ENCODE peak calls at places on chromosomes 2 and 18, in seven cellular contexts. L is PC-9, D is fibroblast of lung, V is brain microvascular endothelial cell, F is GM23338, R is SK-N-SH, H is IMR-90. I is an unnamed sample.
A peak's percentile ranks its signal among the peaks of the same experiment; 100 is the strongest.

GRCh38 chr2:230492107-230492506 is 76.1 kb downstream of the SP100 start:
- DNase-seq in L (peak; percentile 58), D (no peak), V (no peak), F (no peak), R (no peak), H (no peak), I (no peak)

GRCh38 chr18:75202976-75203375 is 6.0 kb downstream of the PTGR3 start:
- DNase-seq in L (no peak), D (no peak), V (no peak), F (no peak), R (no peak), H (no peak), I (no peak)

GRCh38 chr2:217527586-217528202 is 475.1 kb downstream of the TNS1 start:
- DNase-seq in L (no peak), D (no peak), V (no peak), F (no peak), R (no peak), H (peak; percentile 52), I (no peak)

GRCh38 chr18:23311346-23312103 is 141.6 kb upstream of the RIOK3 start:
- DNase-seq in L (no peak), D (peak; percentile 93), V (peak; percentile 89), F (no peak), R (no peak), H (peak; percentile 90), I (no peak)

GRCh38 chr18:67628674-67629073 is 112.2 kb upstream of the DSEL start:
- DNase-seq in L (no peak), D (peak; percentile 2), V (no peak), F (no peak), R (no peak), H (no peak), I (peak; percentile 36)

GRCh38 chr2:149857344-149857743 is 269.8 kb upstream of the MMADHC start:
- DNase-seq in L (no peak), D (peak; percentile 40), V (no peak), F (no peak), R (no peak), H (peak; percentile 56), I (no peak)

GRCh38 chr18:9862686-9863085 is 23.1 kb upstream of the TXNDC2 start:
- DNase-seq in L (no peak), D (no peak), V (no peak), F (no peak), R (no peak), H (no peak), I (peak; percentile 33)

GRCh38 chr2:213188971-213189899 is 37.8 kb upstream of the IKZF2 start:
- DNase-seq in L (no peak), D (peak; percentile 16), V (peak; percentile 49), F (peak; percentile 88), R (peak; percentile 8), H (peak; percentile 52), I (peak; percentile 6)

GRCh38 chr2:191566347-191566746 is 111.6 kb upstream of the NABP1 start:
- DNase-seq in L (peak; percentile 48), D (peak; percentile 67), V (peak; percentile 55), F (peak; percentile 93), R (peak; percentile 66), H (peak; percentile 59), I (peak; percentile 82)

GRCh38 chr18:73099759-73100158 is 232.0 kb upstream of the NETO1 start:
- DNase-seq in L (no peak), D (no peak), V (no peak), F (no peak), R (no peak), H (no peak), I (no peak)

GRCh38 chr2:171811229-171811628 is 82.8 kb downstream of the SLC25A12 start:
- DNase-seq in L (peak; percentile 55), D (peak; percentile 62), V (no peak), F (peak; percentile 48), R (peak; percentile 34), H (peak; percentile 57), I (no peak)

GRCh38 chr2:176096243-176096985 is 3.2 kb upstream of the HOXD12 start:
- DNase-seq in L (no peak), D (no peak), V (no peak), F (no peak), R (no peak), H (no peak), I (no peak)

GRCh38 chr2:176093889-176094232 is 1.3 kb downstream of the HOXD13 start:
- DNase-seq in L (no peak), D (no peak), V (no peak), F (no peak), R (no peak), H (no peak), I (no peak)

GRCh38 chr2:176094307-176094706 is 1.8 kb downstream of the HOXD13 start:
- DNase-seq in L (no peak), D (no peak), V (no peak), F (no peak), R (no peak), H (no peak), I (no peak)

GRCh38 chr2:176096986-176097819 is 2.4 kb upstream of the HOXD12 start:
- DNase-seq in L (peak; percentile 63), D (peak; percentile 66), V (peak; percentile 45), F (peak; percentile 96), R (peak; percentile 92), H (peak; percentile 48), I (peak; percentile 73)

DNA sequence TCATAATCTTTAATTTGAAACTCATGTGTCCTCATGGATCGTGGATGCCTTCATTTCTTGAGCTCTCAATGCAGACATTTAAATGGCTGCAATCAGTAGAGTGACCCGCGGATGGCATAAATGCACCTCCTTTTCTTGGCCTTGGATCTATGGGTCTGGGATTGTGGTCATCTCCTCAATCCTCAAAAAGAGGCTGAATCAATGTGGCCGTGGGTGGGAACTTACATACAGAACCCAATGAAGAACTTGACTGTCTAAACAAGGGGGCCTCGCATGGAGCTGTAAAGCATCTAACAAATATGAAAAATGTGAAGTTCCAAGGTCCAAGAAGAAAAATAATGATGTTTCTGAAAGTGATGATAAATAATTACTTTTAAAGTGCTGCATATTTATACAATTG is 2.9 kb downstream of the HOXD13 start:
- DNase-seq in L (no peak), D (no peak), V (no peak), F (no peak), R (no peak), H (no peak), I (no peak)
- H3K27me3 ChIP-seq in L (peaks cover 53% of the 10 kb centered on the region), D (peaks cover 86% of the 10 kb centered on the region), V (peaks cover 97% of the 10 kb centered on the region), F (peaks cover 94% of the 10 kb centered on the region), R (peaks cover 94% of the 10 kb centered on the region), H (peaks cover 91% of the 10 kb centered on the region), I (peaks cover 96% of the 10 kb centered on the region)

DNA sequence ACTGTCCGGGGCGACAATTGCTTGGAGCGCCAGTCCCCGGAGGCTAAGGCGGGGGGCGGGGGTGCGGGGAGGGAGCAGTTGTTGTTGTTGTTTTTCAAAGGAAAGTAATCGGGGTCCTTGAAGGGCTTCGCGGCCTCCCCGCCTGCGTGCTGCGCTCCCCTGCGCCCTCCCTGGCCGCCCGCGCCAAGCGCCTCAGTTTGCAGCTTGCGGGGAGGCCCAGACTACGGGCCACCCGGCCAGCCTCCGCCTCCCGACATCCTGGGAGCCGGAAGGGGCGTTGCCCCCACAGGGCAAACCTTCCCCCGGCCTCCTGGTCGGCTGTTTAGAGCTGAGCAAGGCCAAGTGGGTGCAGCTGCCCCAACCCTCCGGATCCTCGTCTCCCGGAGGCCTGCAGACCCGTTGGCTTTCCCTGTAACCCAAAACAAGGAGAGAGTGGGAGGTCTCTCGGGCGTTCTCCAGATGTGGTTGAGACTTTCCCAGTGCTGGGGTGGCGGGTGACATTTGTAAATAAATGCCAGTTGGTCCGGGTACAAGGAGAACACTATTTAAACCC is 3.7 kb upstream of the SIX3 start:
- DNase-seq in L (peak; percentile 86), D (no peak), V (no peak), F (peak; percentile 90), R (peak; percentile 90), H (no peak), I (no peak)
- H3K27me3 ChIP-seq in L (no peaks in the 10 kb centered on the region), D (peaks cover 91% of the 10 kb centered on the region), V (peaks cover 93% of the 10 kb centered on the region), F (peaks cover 100% of the 10 kb centered on the region), R (peaks cover 84% of the 10 kb centered on the region), H (peaks cover 96% of the 10 kb centered on the region), I (peaks cover 13% of the 10 kb centered on the region)

GRCh38 chr2:75610671-75611070 is 35.9 kb upstream of the MRPL19 start:
- DNase-seq in L (peak; percentile 42), D (no peak), V (no peak), F (no peak), R (no peak), H (no peak), I (no peak)
- H3K27me3 ChIP-seq in L (no peaks in the 10 kb centered on the region), D (peaks cover 10% of the 10 kb centered on the region), V (no peaks in the 10 kb centered on the region), F (no peaks in the 10 kb centered on the region), R (no peaks in the 10 kb centered on the region), H (peaks cover 24% of the 10 kb centered on the region), I (no peaks in the 10 kb centered on the region)

DNA sequence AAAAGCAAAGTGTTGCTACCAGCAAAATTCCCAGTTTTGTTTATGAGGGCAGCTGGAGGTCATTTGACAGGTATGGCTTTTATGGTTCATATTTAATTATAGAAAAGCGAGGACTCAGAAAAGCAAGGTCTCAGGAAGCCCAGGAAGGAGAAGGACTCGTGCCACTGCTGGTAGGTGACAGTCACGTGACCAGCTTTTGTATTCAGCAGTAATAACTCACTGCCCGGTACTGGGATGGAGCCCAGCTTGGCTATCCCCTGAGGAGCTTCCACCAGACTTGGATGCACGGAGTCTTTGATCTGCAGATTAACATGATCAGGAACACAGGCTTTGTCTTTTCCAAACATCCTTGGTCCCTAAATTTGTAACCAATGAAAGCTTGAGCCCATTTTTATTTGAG is 251.9 kb upstream of the HNRNPA3 start:
- DNase-seq in L (no peak), D (no peak), V (no peak), F (peak; percentile 7), R (no peak), H (no peak), I (peak; percentile 10)
- H3K27me3 ChIP-seq in L (no peaks in the 10 kb centered on the region), D (no peaks in the 10 kb centered on the region), V (no peaks in the 10 kb centered on the region), F (no peaks in the 10 kb centered on the region), R (no peaks in the 10 kb centered on the region), H (no peaks in the 10 kb centered on the region), I (no peaks in the 10 kb centered on the region)

GRCh38 chr2:218578272-218578877 is 9.7 kb downstream of the CNOT9 start:
- DNase-seq in L (no peak), D (no peak), V (no peak), F (peak; percentile 24), R (no peak), H (no peak), I (no peak)
- H3K27me3 ChIP-seq in L (no peaks in the 10 kb centered on the region), D (no peaks in the 10 kb centered on the region), V (no peaks in the 10 kb centered on the region), F (no peaks in the 10 kb centered on the region), R (no peaks in the 10 kb centered on the region), H (no peaks in the 10 kb centered on the region), I (no peaks in the 10 kb centered on the region)

GRCh38 chr2:219658447-219658846 is 31.0 kb downstream of the SLC4A3 start:
- DNase-seq in L (no peak), D (peak; percentile 15), V (peak; percentile 39), F (no peak), R (no peak), H (peak; percentile 52), I (no peak)
- H3K27me3 ChIP-seq in L (no peaks in the 10 kb centered on the region), D (peaks cover 2% of the 10 kb centered on the region), V (no peaks in the 10 kb centered on the region), F (no peaks in the 10 kb centered on the region), R (peaks cover 15% of the 10 kb centered on the region), H (peaks cover under 1% of the 10 kb centered on the region), I (peaks cover 51% of the 10 kb centered on the region)

GRCh38 chr18:45656194-45656593 is 40.9 kb downstream of the SLC14A2 start:
- DNase-seq in L (no peak), D (no peak), V (no peak), F (no peak), R (no peak), H (no peak), I (no peak)
- H3K27me3 ChIP-seq in L (no peaks in the 10 kb centered on the region), D (no peaks in the 10 kb centered on the region), V (no peaks in the 10 kb centered on the region), F (no peaks in the 10 kb centered on the region), R (no peaks in the 10 kb centered on the region), H (peaks cover 11% of the 10 kb centered on the region), I (no peaks in the 10 kb centered on the region)